ENCODE peak calls at places on chromosomes 1 and 21, in five cellular contexts. Y, V, L, P and Z are unnamed samples.

GRCh38 chr1:43858324-43858723 is 75.3 kb upstream of the ARTN start:
- DNase-seq in Y (no peak), V (no peak), L (peak), P (no peak), Z (peak)

GRCh38 chr1:203359010-203359571 is 8.2 kb upstream of the FMOD start:
- DNase-seq in Y (no peak), V (peak), L (no peak), P (no peak), Z (no peak)

GRCh38 chr21:46442938-46443337 is 15.8 kb upstream of the DIP2A start:
- DNase-seq in Y (no peak), V (no peak), L (no peak), P (no peak), Z (no peak)

GRCh38 chr1:115306146-115306545 is 31.9 kb downstream of the NGF start:
- DNase-seq in Y (no peak), V (no peak), L (no peak), P (no peak), Z (no peak)

GRCh38 chr1:202162418-202163280 is 2.2 kb upstream of the PTPN7 start:
- DNase-seq in Y (peak), V (no peak), L (no peak), P (no peak), Z (no peak)

GRCh38 chr1:225735252-225736149 is 42.1 kb upstream of the SRP9 start:
- DNase-seq in Y (peak), V (peak), L (peak), P (no peak), Z (peak)

GRCh38 chr1:55232448-55233148 is 17.4 kb upstream of the USP24 start:
- DNase-seq in Y (no peak), V (no peak), L (no peak), P (no peak), Z (no peak)

GRCh38 chr1:204461331-204462228 is 33.0 kb downstream of the PIK3C2B start:
- DNase-seq in Y (no peak), V (no peak), L (no peak), P (no peak), Z (no peak)

GRCh38 chr1:236686815-236687160 is 489 bp downstream of the ACTN2 start:
- DNase-seq in Y (no peak), V (no peak), L (no peak), P (no peak), Z (no peak)

GRCh38 chr1:59669752-59670312 is 144.9 kb upstream of the HOOK1 start:
- DNase-seq in Y (no peak), V (no peak), L (peak), P (no peak), Z (no peak)

GRCh38 chr21:42678618-42679295 is 25.3 kb downstream of the PDE9A start:
- DNase-seq in Y (no peak), V (no peak), L (no peak), P (peak), Z (no peak)

GRCh38 chr1:47568763-47569162 is 130.9 kb downstream of the FOXD2 start:
- DNase-seq in Y (no peak), V (no peak), L (no peak), P (peak), Z (no peak)

DNA sequence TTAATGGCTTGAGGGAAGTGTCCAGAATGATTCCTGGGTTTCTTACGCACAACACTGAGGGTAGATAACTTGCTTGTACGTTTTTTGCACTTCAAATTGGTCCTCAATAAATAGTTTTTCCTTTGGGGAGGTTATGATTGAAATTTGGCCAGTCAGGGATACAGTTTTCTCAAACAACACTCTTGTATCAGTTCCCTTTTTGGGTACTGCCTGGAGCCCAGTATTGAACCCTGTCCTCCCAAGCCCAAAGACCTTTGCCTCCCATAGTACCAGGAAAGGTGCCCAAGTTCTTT is 369 bp upstream of the PHACTR4 start:
- DNase-seq in Y (no peak), V (no peak), L (no peak), P (no peak), Z (no peak)
- H3K4me3 ChIP-seq in Y (peak), V (no peak), L (peak), P (peak), Z (peak)

GRCh38 chr1:163213626-163214025 is 10.9 kb upstream of the RGS5 start:
- DNase-seq in Y (no peak), V (no peak), L (no peak), P (no peak), Z (no peak)
- H3K4me3 ChIP-seq in Y (no peak), V (no peak), L (no peak), P (no peak), Z (no peak)

DNA sequence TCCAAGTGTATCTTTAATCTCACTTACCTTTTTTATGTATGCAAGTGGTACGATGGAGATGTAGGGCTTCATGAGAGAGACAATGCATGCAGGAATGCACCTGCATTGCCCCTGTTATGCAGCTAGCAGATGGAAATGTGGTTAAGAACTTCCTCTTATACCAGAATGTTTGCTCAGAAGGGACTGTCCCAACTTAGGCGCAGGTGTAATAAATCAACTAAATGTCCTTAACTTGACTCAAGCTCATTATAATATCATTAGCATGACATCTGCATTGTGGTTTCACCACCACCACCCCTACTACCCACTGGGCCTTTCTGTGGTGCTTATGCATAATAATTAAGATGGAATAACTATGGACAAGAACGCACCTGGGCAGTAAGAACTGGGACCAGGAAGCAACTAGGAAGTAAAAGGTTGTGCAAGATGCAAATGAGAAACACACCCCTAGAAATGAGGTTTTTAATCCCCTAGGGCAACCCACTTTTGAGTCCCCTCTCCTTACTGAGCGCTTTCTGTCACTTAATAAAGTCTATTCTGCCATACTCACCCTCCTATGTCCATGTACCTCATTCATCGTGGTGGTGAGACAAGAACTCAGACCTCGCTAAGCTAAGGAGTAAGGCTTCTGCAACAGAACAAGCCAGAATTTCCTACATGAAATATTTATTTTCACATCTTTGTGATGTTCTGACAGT is 1103.3 kb upstream of the B3GALT2 start:
- DNase-seq in Y (no peak), V (peak), L (no peak), P (peak), Z (no peak)
- H3K4me3 ChIP-seq in Y (no peak), V (no peak), L (no peak), P (no peak), Z (no peak)

DNA sequence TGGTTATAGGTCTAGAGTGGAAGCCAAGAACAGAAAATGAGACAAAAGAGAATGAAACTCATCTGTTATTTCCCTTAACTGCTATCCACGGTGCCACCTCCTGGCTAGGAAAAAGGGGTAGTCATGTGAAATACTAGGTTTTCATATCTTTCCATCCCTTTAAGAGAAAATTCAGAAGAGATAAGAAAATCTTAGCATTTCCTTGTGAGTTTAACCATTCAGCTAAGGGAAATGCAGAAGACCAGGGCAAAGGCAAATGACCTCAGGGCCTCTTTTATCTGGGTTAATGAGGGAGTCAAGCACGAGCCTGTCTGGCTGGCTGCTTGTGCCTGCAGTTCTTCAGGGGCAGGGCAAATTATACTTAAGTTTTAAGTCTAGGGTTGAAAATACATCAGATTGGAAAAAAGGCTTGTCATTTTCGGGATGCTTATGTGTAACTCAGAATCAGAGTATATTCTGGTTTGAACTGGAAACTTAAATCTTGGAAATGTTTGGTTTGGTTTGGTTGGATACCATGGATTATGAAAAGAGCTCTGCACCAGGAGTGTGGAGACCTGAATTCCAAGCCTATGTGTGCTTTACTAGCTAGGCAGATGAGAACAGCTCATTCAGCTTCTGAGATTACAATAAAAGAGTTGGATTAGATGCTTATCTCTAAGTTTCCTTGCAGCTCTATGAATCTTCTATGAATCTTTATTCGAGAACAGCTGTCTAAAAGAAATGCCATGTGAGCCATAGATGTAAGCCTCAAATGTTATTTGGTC is 19.9 kb downstream of the NIBAN1 start:
- DNase-seq in Y (no peak), V (no peak), L (no peak), P (no peak), Z (no peak)
- H3K4me3 ChIP-seq in Y (no peak), V (no peak), L (no peak), P (no peak), Z (no peak)

GRCh38 chr1:168631671-168632400 is 55.4 kb downstream of the XCL1 start:
- DNase-seq in Y (no peak), V (no peak), L (no peak), P (no peak), Z (no peak)
- H3K4me3 ChIP-seq in Y (no peak), V (no peak), L (no peak), P (no peak), Z (no peak)